ENCODE peak calls at places on chromosomes 1 and 21, in five cellular contexts. F is cardiac fibroblast, G is stomach, J is prostate gland, W is fibroblast of lung. Q is an unnamed sample.

GRCh38 chr1:7613106-7613850 is 157.8 kb upstream of the VAMP3 start:
- DNase-seq in W (no peak), J (no peak), G (no peak), F (no peak), Q (no peak)

GRCh38 chr1:238589843-238590435 is 699.2 kb upstream of the ZP4 start:
- DNase-seq in F (peak; percentile 80), G (no peak), J (no peak), W (peak; percentile 31), Q (peak; percentile 17)

GRCh38 chr21:45302082-45303061 is 14.7 kb upstream of the POFUT2 start:
- DNase-seq in W (peak; percentile 56), G (peak; percentile 45), J (no peak), F (peak; percentile 77), Q (no peak)

GRCh38 chr1:23475134-23475628 is 8.8 kb downstream of the ASAP3 start:
- DNase-seq in J (peak; percentile 59), W (peak; percentile 93), F (peak; percentile 89), G (no peak), Q (peak; percentile 86)

GRCh38 chr1:221228594-221228993 is 349.4 kb downstream of the HLX start:
- DNase-seq in F (no peak), J (no peak), W (no peak), G (no peak), Q (no peak)

GRCh38 chr1:5907386-5907785 is 84.8 kb downstream of the NPHP4 start:
- DNase-seq in F (no peak), J (no peak), W (no peak), G (no peak), Q (no peak)

GRCh38 chr1:108708726-108709660 is 3.7 kb upstream of the FNDC7 start:
- DNase-seq in W (no peak), F (peak; percentile 38), G (no peak), J (no peak), Q (no peak)

GRCh38 chr1:226903819-226904710 is 33.6 kb downstream of the PSEN2 start:
- DNase-seq in F (peak; percentile 76), J (no peak), W (peak; percentile 83), G (no peak), Q (peak; percentile 46)

GRCh38 chr1:32998997-32999396 is 34.4 kb upstream of the RNF19B start:
- DNase-seq in G (no peak), J (no peak), W (no peak), F (no peak), Q (no peak)

GRCh38 chr1:156815851-156816536 is 654 bp downstream of the SH2D2A start:
- DNase-seq in F (no peak), W (no peak), G (no peak), J (no peak), Q (no peak)

GRCh38 chr21:25501996-25502665 is 105.2 kb downstream of the MRPL39 start:
- DNase-seq in F (no peak), G (no peak), W (no peak), J (no peak), Q (no peak)

GRCh38 chr1:216983823-216984222 is 260.6 kb upstream of the ESRRG start:
- DNase-seq in J (no peak), W (no peak), G (no peak), F (no peak), Q (no peak)

GRCh38 chr1:27906764-27907163 is 28.0 kb upstream of the SMPDL3B start:
- DNase-seq in W (peak; percentile 20), J (no peak), G (no peak), F (no peak), Q (no peak)

GRCh38 chr1:86247553-86248279 is 91.1 kb upstream of the COL24A1 start:
- DNase-seq in J (no peak), G (no peak), W (no peak), F (no peak), Q (peak; percentile 46)

GRCh38 chr1:23444104-23444533 is 19.6 kb upstream of the TCEA3 start:
- DNase-seq in J (no peak), G (peak; percentile 38), F (peak; percentile 88), W (peak; percentile 94), Q (no peak)

GRCh38 chr1:183275322-183275721 is 89.3 kb downstream of the LAMC2 start:
- DNase-seq in G (peak; percentile 8), F (no peak), W (no peak), J (no peak), Q (no peak)

GRCh38 chr1:29685387-29685786 is 449.1 kb downstream of the PTPRU start:
- DNase-seq in W (no peak), F (no peak), G (peak; percentile 9), J (no peak), Q (no peak)

GRCh38 chr1:223887724-223888428 is 42.1 kb upstream of the TP53BP2 start:
- DNase-seq in W (peak; percentile 90), J (no peak), F (peak; percentile 100), G (no peak), Q (peak; percentile 69)

GRCh38 chr1:40438391-40439015 is 11.8 kb upstream of the ZFP69B start:
- DNase-seq in J (no peak), W (peak; percentile 42), G (no peak), F (peak; percentile 52), Q (no peak)

GRCh38 chr1:218679391-218679790 is 334.3 kb downstream of the TGFB2 start:
- DNase-seq in G (no peak), J (no peak), W (no peak), F (no peak), Q (no peak)

GRCh38 chr1:81327103-81327728 is 473.5 kb upstream of the ADGRL2 start:
- DNase-seq in J (no peak), F (no peak), G (no peak), W (no peak), Q (no peak)

GRCh38 chr1:184390889-184391288 is 4.1 kb downstream of the C1orf21 start:
- DNase-seq in W (peak; percentile 23), J (no peak), F (no peak), G (no peak), Q (no peak)

GRCh38 chr1:221541296-221541695 is 200.6 kb downstream of the DUSP10 start:
- DNase-seq in J (no peak), F (no peak), G (no peak), W (no peak), Q (no peak)

GRCh38 chr1:234602334-234603220 is 7.4 kb downstream of the IRF2BP2 start:
- DNase-seq in G (peak; percentile 43), F (peak; percentile 97), J (peak; percentile 76), W (peak; percentile 96), Q (peak; percentile 87)

GRCh38 chr1:12169442-12170135 is 2.8 kb downstream of the TNFRSF1B start:
- DNase-seq in W (no peak), J (no peak), G (no peak), F (no peak), Q (no peak)

GRCh38 chr1:3068400-3069361 is at the start of gene PRDM16:
- DNase-seq in G (peak; percentile 69), W (peak; percentile 41), F (peak; percentile 40), J (peak; percentile 57), Q (no peak)

GRCh38 chr1:75203415-75204277 is 69.5 kb downstream of the LHX8 start:
- DNase-seq in J (no peak), G (no peak), F (peak; percentile 66), W (peak; percentile 50), Q (peak; percentile 9)
- TF ChIP-seq CTCF in J (no peak), G (peak; percentile 43), F (peak; percentile 79), W (peak; percentile 57), Q (peak; percentile 58)

GRCh38 chr1:37429038-37429437 is 45.3 kb upstream of the ZC3H12A start:
- DNase-seq in G (no peak), W (no peak), F (no peak), J (no peak), Q (no peak)

GRCh38 chr1:37434292-37434907 is 40.0 kb upstream of the ZC3H12A start:
- DNase-seq in W (peak; percentile 33), G (peak; percentile 70), J (peak; percentile 36), F (peak; percentile 58), Q (no peak)

GRCh38 chr1:37433171-37433570 is 41.2 kb upstream of the ZC3H12A start:
- DNase-seq in J (no peak), G (no peak), F (no peak), W (no peak), Q (no peak)

GRCh38 chr1:37430074-37430985 is 44.0 kb upstream of the ZC3H12A start:
- DNase-seq in W (no peak), G (no peak), F (no peak), J (no peak), Q (no peak)

GRCh38 chr1:37432636-37433035 is 41.7 kb upstream of the ZC3H12A start:
- DNase-seq in W (no peak), J (no peak), G (no peak), F (no peak), Q (no peak)
- TF ChIP-seq CTCF in W (no peak), J (no peak), G (no peak), F (no peak), Q (no peak)

GRCh38 chr1:63367218-63368103 is at the start of gene ALG6:
- DNase-seq in G (peak; percentile 97), W (peak; percentile 89), F (peak; percentile 89), J (peak; percentile 90), Q (peak; percentile 56)
- TF ChIP-seq CTCF in G (no peak), W (peak; percentile 11), F (no peak), J (no peak), Q (no peak)

GRCh38 chr1:244047739-244048565 is 3.1 kb upstream of the ZBTB18 start:
- DNase-seq in F (peak; percentile 99), G (peak; percentile 98), J (peak; percentile 99), W (peak; percentile 99), Q (peak; percentile 93)
- TF ChIP-seq CTCF in F (no peak), G (no peak), J (no peak), W (no peak), Q (no peak)

DNA sequence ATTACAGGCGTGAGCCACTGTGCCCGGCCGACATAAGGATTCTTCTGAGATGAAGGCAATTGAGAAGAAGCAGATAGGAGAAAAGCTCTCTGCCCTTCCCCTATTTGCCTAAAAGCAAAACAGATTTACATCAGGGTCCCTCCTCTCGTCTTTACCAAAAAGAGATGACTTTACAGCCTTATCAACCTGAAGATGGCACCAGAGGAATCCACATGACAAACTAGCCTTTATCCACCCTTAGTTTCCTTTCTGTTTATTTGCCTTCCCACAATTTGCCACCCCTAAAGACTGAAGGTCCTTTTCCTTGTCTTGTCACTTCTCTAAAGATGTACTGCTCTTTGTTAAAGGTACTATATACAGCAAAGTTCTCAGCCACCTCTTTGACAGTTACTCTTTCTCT is 70.7 kb upstream of the KRTAP19-8 start:
- DNase-seq in W (peak; percentile 46), J (no peak), G (no peak), F (peak; percentile 45), Q (no peak)
- TF ChIP-seq CTCF in W (no peak), J (no peak), G (no peak), F (peak; percentile 10), Q (no peak)

GRCh38 chr1:117815926-117816325 is 113.5 kb downstream of the GDAP2 start:
- DNase-seq in F (no peak), G (no peak), W (no peak), J (no peak), Q (no peak)
- TF ChIP-seq CTCF in F (peak; percentile 31), G (no peak), W (no peak), J (no peak), Q (peak; percentile 21)

DNA sequence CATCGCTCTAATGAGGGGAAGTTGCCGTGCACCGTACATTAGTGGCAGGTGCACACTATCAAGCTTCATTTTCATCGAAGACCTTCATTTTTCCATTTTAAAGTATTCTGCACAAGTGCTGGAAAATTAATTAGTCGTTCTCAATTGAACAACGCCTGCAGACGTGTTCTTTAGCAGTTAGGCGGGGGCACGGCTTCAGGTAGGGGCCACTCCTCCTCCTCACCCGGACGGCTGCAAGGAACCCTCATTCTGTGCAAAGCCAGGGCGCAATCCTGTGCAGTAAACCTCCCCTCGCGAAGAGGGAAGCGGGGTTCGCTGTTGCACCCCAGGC is 39.7 kb upstream of the NFIA start:
- DNase-seq in J (no peak), G (no peak), F (no peak), W (no peak), Q (no peak)
- TF ChIP-seq CTCF in J (no peak), G (no peak), F (no peak), W (no peak), Q (no peak)

GRCh38 chr1:47333922-47334764 is 553 bp downstream of the CMPK1 start:
- DNase-seq in F (peak; percentile 79), G (peak; percentile 80), J (peak; percentile 78), W (peak; percentile 76), Q (no peak)
- TF ChIP-seq CTCF in F (no peak), G (no peak), J (no peak), W (peak; percentile 35), Q (no peak)

Q was measured in HFF-Myc.